ENCODE peak calls at places on chromosomes 7 and 10, in five cellular contexts. A is GM13976, M is A549, Q is pancreas, R is IMR-90. C is an unnamed sample.

GRCh38 chr7:1874522-1875389 is 204.7 kb downstream of the ELFN1 start:
- DNase-seq in Q (no peak), A (no peak), R (no peak), M (no peak), C (no peak)

GRCh38 chr10:87844837-87845623 is 18.3 kb downstream of the KLLN start:
- DNase-seq in R (peak), Q (no peak), M (no peak), A (no peak), C (no peak)

GRCh38 chr10:99395750-99396445 is 34.5 kb downstream of the GOT1 start:
- DNase-seq in Q (no peak), M (no peak), A (no peak), R (peak), C (peak)

GRCh38 chr7:101630591-101630990 is 1.5 kb upstream of the MYL10 start:
- DNase-seq in A (no peak), R (peak), M (no peak), Q (no peak), C (no peak)

GRCh38 chr7:31853380-31853779 is 166.4 kb downstream of the PPP1R17 start:
- DNase-seq in A (no peak), M (no peak), R (peak), Q (no peak), C (no peak)

GRCh38 chr7:2929321-2930201 is 85.5 kb upstream of the GNA12 start:
- DNase-seq in Q (peak), M (no peak), A (no peak), R (no peak), C (no peak)

GRCh38 chr7:157278791-157279678 is 57.8 kb upstream of the DNAJB6 start:
- DNase-seq in R (no peak), Q (peak), M (no peak), A (peak), C (no peak)

GRCh38 chr7:106774768-106775551 is 90.1 kb upstream of the PIK3CG start:
- DNase-seq in Q (no peak), A (no peak), R (peak), M (peak), C (no peak)

GRCh38 chr7:111409714-111410422 is 152.4 kb downstream of the IMMP2L start:
- DNase-seq in Q (no peak), M (no peak), R (peak), A (no peak), C (no peak)

GRCh38 chr7:154167807-154168206 is 115.6 kb downstream of the DPP6 start:
- DNase-seq in A (no peak), M (no peak), Q (no peak), R (no peak), C (no peak)

GRCh38 chr10:127918570-127918969 is 11.7 kb downstream of the PTPRE start:
- DNase-seq in M (no peak), Q (no peak), A (no peak), R (no peak), C (no peak)

GRCh38 chr7:25949672-25950487 is 202.1 kb upstream of the NFE2L3 start:
- DNase-seq in M (no peak), Q (peak), R (no peak), A (peak), C (no peak)

GRCh38 chr10:132522521-132523411 is 14.8 kb upstream of the INPP5A start:
- DNase-seq in R (no peak), Q (peak), M (no peak), A (no peak), C (no peak)

GRCh38 chr7:149776305-149776704 is 2.9 kb upstream of the ZNF467 start:
- DNase-seq in R (peak), A (no peak), M (no peak), Q (no peak), C (no peak)

GRCh38 chr10:92173996-92174395 is 116.9 kb downstream of the CPEB3 start:
- DNase-seq in Q (no peak), R (no peak), M (no peak), A (no peak), C (no peak)

GRCh38 chr7:55563596-55564325 is 8.5 kb downstream of the VOPP1 start:
- DNase-seq in Q (no peak), R (no peak), A (no peak), M (no peak), C (no peak)

GRCh38 chr7:43554423-43554822 is 28.5 kb upstream of the STK17A start:
- DNase-seq in A (no peak), R (no peak), M (no peak), Q (no peak), C (no peak)

GRCh38 chr10:113914936-113915335 is 60.5 kb downstream of the NHLRC2 start:
- DNase-seq in R (no peak), M (no peak), Q (no peak), A (no peak), C (no peak)

GRCh38 chr10:94320285-94320914 is 42.3 kb downstream of the NOC3L start:
- DNase-seq in A (peak), R (peak), M (peak), Q (peak), C (no peak)

GRCh38 chr7:27168265-27168947 is 3.1 kb upstream of the HOXA9 start:
- DNase-seq in A (no peak), M (no peak), R (no peak), Q (peak), C (no peak)

GRCh38 chr10:8393531-8393930 is 339.0 kb downstream of the GATA3 start:
- DNase-seq in R (no peak), A (no peak), Q (no peak), M (no peak), C (no peak)

GRCh38 chr7:119969763-119970162 is 303.2 kb upstream of the KCND2 start:
- DNase-seq in M (no peak), R (no peak), A (no peak), Q (no peak), C (no peak)

GRCh38 chr7:148114807-148115206 is 475.8 kb upstream of the C7orf33 start:
- DNase-seq in R (no peak), Q (no peak), A (no peak), M (no peak), C (no peak)

GRCh38 chr7:70092314-70093303 is 494.3 kb downstream of the AUTS2 start:
- DNase-seq in R (peak), Q (no peak), M (no peak), A (no peak), C (no peak)

GRCh38 chr10:6255548-6256061 is 52.9 kb downstream of the PFKFB3 start:
- DNase-seq in M (no peak), A (no peak), Q (no peak), R (no peak), C (no peak)

GRCh38 chr7:18087031-18087686 is 59.5 kb upstream of the PRPS1L1 start:
- DNase-seq in A (peak), R (no peak), M (peak), Q (peak), C (no peak)

GRCh38 chr10:630581-631073 is 58.8 kb downstream of the DIP2C start:
- DNase-seq in Q (peak), R (no peak), M (no peak), A (no peak), C (no peak)

GRCh38 chr7:117772416-117772815 is 100.8 kb downstream of the CTTNBP2 start:
- DNase-seq in A (no peak), R (no peak), M (no peak), Q (no peak), C (peak)

GRCh38 chr7:151122276-151122675 is 36.0 kb downstream of the AGAP3 start:
- DNase-seq in M (no peak), R (no peak), Q (no peak), A (no peak), C (no peak)
- TF ChIP-seq CTCF in M (no peak), R (no peak), Q (no peak), A (no peak), C (no peak)

GRCh38 chr10:78432582-78432981 is 398.9 kb downstream of the RPS24 start:
- DNase-seq in Q (peak), R (no peak), M (no peak), A (no peak), C (no peak)
- TF ChIP-seq CTCF in Q (no peak), R (peak), M (no peak), A (no peak), C (no peak)

GRCh38 chr10:61050120-61050745 is 106.2 kb upstream of the RHOBTB1 start:
- DNase-seq in R (no peak), A (no peak), M (no peak), Q (no peak), C (no peak)
- TF ChIP-seq CTCF in R (no peak), A (no peak), M (no peak), Q (no peak), C (no peak)

GRCh38 chr10:124532106-124532641 is 70.6 kb downstream of the LHPP start:
- DNase-seq in M (peak), Q (no peak), A (no peak), R (no peak), C (no peak)

GRCh38 chr10:124530816-124531215 is 69.2 kb downstream of the LHPP start:
- DNase-seq in R (no peak), M (no peak), Q (no peak), A (no peak), C (no peak)

GRCh38 chr10:124527996-124528395 is 66.4 kb downstream of the LHPP start:
- DNase-seq in M (no peak), A (no peak), Q (no peak), R (no peak), C (no peak)

GRCh38 chr10:124529661-124530214 is 68.1 kb downstream of the LHPP start:
- DNase-seq in Q (no peak), R (no peak), M (no peak), A (no peak), C (no peak)

DNA sequence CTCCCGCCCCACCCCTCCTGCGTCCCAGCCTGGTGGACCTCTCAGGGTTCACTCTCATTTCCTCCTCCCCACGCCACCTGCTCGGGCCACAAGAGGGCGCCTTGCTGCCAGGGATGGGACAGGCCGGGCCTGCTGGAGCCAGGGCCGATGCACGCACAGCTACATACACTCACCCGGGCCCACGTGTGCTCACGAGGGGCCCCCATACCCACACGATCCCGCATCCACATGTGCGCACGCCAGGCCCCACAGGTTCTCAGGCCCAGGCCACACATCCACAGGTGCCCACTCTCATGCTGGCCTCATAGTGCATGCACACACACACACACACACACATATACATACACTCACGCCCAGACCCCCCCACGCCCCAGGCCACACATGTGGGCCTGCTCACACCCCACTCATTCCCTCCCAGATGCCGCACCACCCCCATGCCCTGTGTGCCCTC is 68.6 kb downstream of the LHPP start:
- DNase-seq in M (peak), Q (peak), A (peak), R (peak), C (no peak)
- TF ChIP-seq CTCF in M (peak), Q (peak), A (peak), R (peak), C (peak)

DNA sequence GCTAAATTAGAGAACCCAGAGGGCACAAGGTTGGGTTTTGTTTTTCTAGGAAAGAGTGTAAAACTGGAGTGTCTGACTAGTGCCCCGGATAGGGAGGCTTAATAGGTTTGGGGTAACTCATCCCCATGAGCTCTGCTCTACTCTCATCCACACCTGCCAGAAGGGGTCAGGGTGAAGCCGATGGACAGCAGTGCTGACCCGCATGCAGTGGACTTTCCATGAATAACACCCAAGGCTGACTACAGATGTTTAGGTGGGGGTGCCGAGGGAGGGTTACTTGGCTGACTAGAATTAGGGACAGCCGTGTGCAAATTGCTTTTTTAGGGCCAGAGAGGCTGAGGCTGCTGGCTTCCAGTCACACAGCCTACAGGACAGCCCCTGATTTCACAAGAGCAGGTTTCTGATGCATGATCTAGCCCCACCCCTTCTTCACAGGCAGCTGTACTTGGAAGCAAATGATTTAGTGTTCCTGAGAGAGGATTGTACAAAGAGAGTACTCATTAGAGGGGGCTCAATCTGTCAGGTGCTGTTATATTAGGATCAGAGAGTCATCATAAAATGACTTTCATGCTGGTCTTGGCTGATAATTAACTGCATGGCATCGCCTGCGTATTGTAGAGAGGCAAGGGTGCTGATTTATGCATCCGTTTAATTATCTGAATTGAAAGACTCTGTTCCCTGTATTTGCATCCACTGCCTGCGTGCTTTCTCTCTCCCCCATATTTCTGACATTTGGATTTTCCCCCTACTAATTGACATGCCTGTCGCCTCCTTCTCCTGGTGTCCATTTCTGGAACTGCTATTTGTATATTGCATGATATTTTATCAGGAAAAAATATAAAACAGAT is 9.5 kb downstream of the INHBA start:
- DNase-seq in M (no peak), R (peak), Q (no peak), A (no peak), C (no peak)
- TF ChIP-seq CTCF in M (no peak), R (peak), Q (no peak), A (no peak), C (peak)